ENCODE peak calls at places on chromosome 18, in ten cellular contexts. V, C, L, G, U, J, I, Y, Z and X are unnamed samples.

GRCh38 chr18:32259553-32259952 is 69.7 kb downstream of the MEP1B start:
- DNase-seq in V (no peak), C (no peak), L (no peak), G (no peak), U (no peak), J (no peak), I (peak; percentile 84), Y (no peak), Z (no peak), X (no peak)

GRCh38 chr18:9536354-9537152 is 61.2 kb downstream of the RALBP1 start:
- DNase-seq in V (no peak), C (no peak), L (no peak), G (no peak), U (peak; percentile 14), J (no peak), I (no peak), Y (no peak), Z (no peak), X (no peak)

GRCh38 chr18:67665266-67665665 is 148.7 kb upstream of the DSEL start:
- DNase-seq in V (no peak), C (no peak), L (no peak), G (no peak), U (peak; percentile 34), J (no peak), I (no peak), Y (no peak), Z (no peak), X (no peak)

GRCh38 chr18:46468431-46469180 is 188.4 kb downstream of the LOXHD1 start:
- DNase-seq in V (no peak), C (no peak), L (no peak), G (no peak), U (no peak), J (no peak), I (no peak), Y (no peak), Z (no peak), X (no peak)

GRCh38 chr18:28735731-28736130 is 558.8 kb upstream of the CDH2 start:
- DNase-seq in V (no peak), C (no peak), L (peak; percentile 64), G (no peak), U (peak; percentile 88), J (no peak), I (no peak), Y (no peak), Z (no peak), X (no peak)

GRCh38 chr18:8705280-8705940 is at the start of gene MTCL1:
- DNase-seq in V (no peak), C (no peak), L (no peak), G (peak; percentile 14), U (peak; percentile 60), J (peak; percentile 64), I (no peak), Y (peak; percentile 62), Z (peak; percentile 32), X (peak; percentile 58)

GRCh38 chr18:60391571-60392226 is 19.1 kb upstream of the MC4R start:
- DNase-seq in V (no peak), C (no peak), L (no peak), G (no peak), U (no peak), J (no peak), I (no peak), Y (no peak), Z (no peak), X (no peak)

GRCh38 chr18:43789234-43790000 is 512.1 kb upstream of the SYT4 start:
- DNase-seq in V (no peak), C (no peak), L (no peak), G (no peak), U (peak; percentile 45), J (no peak), I (no peak), Y (no peak), Z (no peak), X (peak; percentile 7)